ENCODE peak calls at places on chromosomes 11 and 22, in five cellular contexts. One of them, this sample, is unnamed.
A peak's percentile ranks its signal among the peaks of the same experiment; 100 is the strongest.

GRCh38 chr22:21646608-21647590 is 4.8 kb downstream of the SDF2L1 start:
- DNase-seq in psoas muscle: peak; percentile 81
- DNase-seq in esophagus muscularis mucosa: no peak
- DNase-seq in tibial artery: peak; percentile 88
- DNase-seq in uterus: peak; percentile 75
- DNase-seq in this sample: peak; percentile 76

GRCh38 chr22:32355760-32356159 is 1.9 kb upstream of the RFPL3 start:
- DNase-seq in psoas muscle: no peak
- DNase-seq in esophagus muscularis mucosa: no peak
- DNase-seq in tibial artery: no peak
- DNase-seq in uterus: no peak
- DNase-seq in this sample: no peak

GRCh38 chr11:75312346-75312745 is 39.1 kb downstream of the ARRB1 start:
- DNase-seq in psoas muscle: no peak
- DNase-seq in esophagus muscularis mucosa: no peak
- DNase-seq in tibial artery: no peak
- DNase-seq in uterus: no peak
- DNase-seq in this sample: no peak

GRCh38 chr11:79025622-79026021 is 415.2 kb downstream of the TENM4 start:
- DNase-seq in psoas muscle: no peak
- DNase-seq in esophagus muscularis mucosa: no peak
- DNase-seq in tibial artery: no peak
- DNase-seq in uterus: no peak
- DNase-seq in this sample: no peak

GRCh38 chr11:2914475-2915195 is 14.6 kb downstream of the PHLDA2 start:
- DNase-seq in psoas muscle: no peak
- DNase-seq in esophagus muscularis mucosa: no peak
- DNase-seq in tibial artery: no peak
- DNase-seq in uterus: no peak
- DNase-seq in this sample: no peak

GRCh38 chr11:109865558-109866186 is 227.5 kb upstream of the ZC3H12C start:
- DNase-seq in psoas muscle: no peak
- DNase-seq in esophagus muscularis mucosa: no peak
- DNase-seq in tibial artery: no peak
- DNase-seq in uterus: no peak
- DNase-seq in this sample: peak; percentile 75

GRCh38 chr11:103378931-103379330 is 269.7 kb downstream of the DYNC2H1 start:
- DNase-seq in psoas muscle: no peak
- DNase-seq in esophagus muscularis mucosa: no peak
- DNase-seq in tibial artery: no peak
- DNase-seq in uterus: no peak
- DNase-seq in this sample: no peak

GRCh38 chr22:50085211-50085999 is at the start of gene MLC1:
- DNase-seq in psoas muscle: no peak
- DNase-seq in esophagus muscularis mucosa: no peak
- DNase-seq in tibial artery: no peak
- DNase-seq in uterus: no peak
- DNase-seq in this sample: no peak

GRCh38 chr11:9714540-9714939 is 50.7 kb downstream of the SWAP70 start:
- DNase-seq in psoas muscle: no peak
- DNase-seq in esophagus muscularis mucosa: no peak
- DNase-seq in tibial artery: no peak
- DNase-seq in uterus: no peak
- DNase-seq in this sample: no peak

GRCh38 chr22:22554324-22555284 is 4.5 kb downstream of the PRAME start:
- DNase-seq in psoas muscle: no peak
- DNase-seq in esophagus muscularis mucosa: no peak
- DNase-seq in tibial artery: no peak
- DNase-seq in uterus: no peak
- DNase-seq in this sample: no peak

GRCh38 chr11:69401715-69402114 is 79.7 kb upstream of the LINC01488 start:
- DNase-seq in psoas muscle: no peak
- DNase-seq in esophagus muscularis mucosa: no peak
- DNase-seq in tibial artery: no peak
- DNase-seq in uterus: no peak
- DNase-seq in this sample: no peak

GRCh38 chr11:31995525-31996123 is 95.2 kb upstream of the RCN1 start:
- DNase-seq in psoas muscle: no peak
- DNase-seq in esophagus muscularis mucosa: no peak
- DNase-seq in tibial artery: no peak
- DNase-seq in uterus: no peak
- DNase-seq in this sample: peak; percentile 55

GRCh38 chr11:14075118-14075601 is 112.6 kb downstream of the SPON1 start:
- DNase-seq in psoas muscle: no peak
- DNase-seq in esophagus muscularis mucosa: peak; percentile 64
- DNase-seq in tibial artery: no peak
- DNase-seq in uterus: no peak
- DNase-seq in this sample: no peak

GRCh38 chr11:133977067-133977681 is 20.4 kb upstream of the IGSF9B start:
- DNase-seq in psoas muscle: no peak
- DNase-seq in esophagus muscularis mucosa: no peak
- DNase-seq in tibial artery: no peak
- DNase-seq in uterus: no peak
- DNase-seq in this sample: no peak

GRCh38 chr22:46445771-46446485 is 91.5 kb downstream of the CELSR1 start:
- DNase-seq in psoas muscle: no peak
- DNase-seq in esophagus muscularis mucosa: no peak
- DNase-seq in tibial artery: no peak
- DNase-seq in uterus: no peak
- DNase-seq in this sample: no peak

GRCh38 chr11:31810779-31811647 is at the start of gene PAX6:
- DNase-seq in psoas muscle: peak; percentile 50
- DNase-seq in esophagus muscularis mucosa: no peak
- DNase-seq in tibial artery: no peak
- DNase-seq in uterus: no peak
- DNase-seq in this sample: peak; percentile 67

GRCh38 chr11:30346068-30346688 is 23.3 kb downstream of the ARL14EP start:
- DNase-seq in psoas muscle: no peak
- DNase-seq in esophagus muscularis mucosa: no peak
- DNase-seq in tibial artery: no peak
- DNase-seq in uterus: no peak
- DNase-seq in this sample: no peak

GRCh38 chr22:48892571-48893287 is 934.9 kb downstream of the BRD1 start:
- DNase-seq in psoas muscle: no peak
- DNase-seq in esophagus muscularis mucosa: peak; percentile 90
- DNase-seq in tibial artery: peak; percentile 57
- DNase-seq in uterus: no peak
- DNase-seq in this sample: no peak

GRCh38 chr11:83070044-83070877 is 1.4 kb downstream of the RAB30 start:
- DNase-seq in psoas muscle: no peak
- DNase-seq in esophagus muscularis mucosa: no peak
- DNase-seq in tibial artery: no peak
- DNase-seq in uterus: peak; percentile 42
- DNase-seq in this sample: peak; percentile 49

GRCh38 chr22:22195265-22196017 is 49.1 kb upstream of the VPREB1 start:
- DNase-seq in psoas muscle: peak; percentile 65
- DNase-seq in esophagus muscularis mucosa: peak; percentile 91
- DNase-seq in tibial artery: peak; percentile 71
- DNase-seq in uterus: no peak
- DNase-seq in this sample: peak; percentile 77

GRCh38 chr11:4184163-4184916 is 89.7 kb downstream of the RRM1 start:
- DNase-seq in psoas muscle: no peak
- DNase-seq in esophagus muscularis mucosa: no peak
- DNase-seq in tibial artery: no peak
- DNase-seq in uterus: no peak
- DNase-seq in this sample: no peak

GRCh38 chr22:46010177-46010867 is 33.4 kb upstream of the WNT7B start:
- DNase-seq in psoas muscle: no peak
- DNase-seq in esophagus muscularis mucosa: no peak
- DNase-seq in tibial artery: peak; percentile 63
- DNase-seq in uterus: peak; percentile 47
- DNase-seq in this sample: no peak

GRCh38 chr11:101487775-101488174 is 96.0 kb downstream of the TRPC6 start:
- DNase-seq in psoas muscle: no peak
- DNase-seq in esophagus muscularis mucosa: no peak
- DNase-seq in tibial artery: no peak
- DNase-seq in uterus: no peak
- DNase-seq in this sample: no peak

GRCh38 chr11:116980136-116980793 is 118.0 kb downstream of the SIK3 start:
- DNase-seq in psoas muscle: no peak
- DNase-seq in esophagus muscularis mucosa: no peak
- DNase-seq in tibial artery: no peak
- DNase-seq in uterus: no peak
- DNase-seq in this sample: no peak

GRCh38 chr11:108239076-108239475 is 16.2 kb downstream of the ATM start:
- DNase-seq in psoas muscle: no peak
- DNase-seq in esophagus muscularis mucosa: no peak
- DNase-seq in tibial artery: no peak
- DNase-seq in uterus: no peak
- DNase-seq in this sample: no peak

GRCh38 chr11:71507102-71507501 is 20.0 kb upstream of the KRTAP5-7 start:
- DNase-seq in psoas muscle: no peak
- DNase-seq in esophagus muscularis mucosa: no peak
- DNase-seq in tibial artery: no peak
- DNase-seq in uterus: no peak
- DNase-seq in this sample: no peak

GRCh38 chr11:6258571-6258998 is 1.1 kb upstream of the CCKBR start:
- DNase-seq in psoas muscle: no peak
- DNase-seq in esophagus muscularis mucosa: no peak
- DNase-seq in tibial artery: no peak
- DNase-seq in uterus: no peak
- DNase-seq in this sample: no peak
- H3K4me3 ChIP-seq in psoas muscle: peak overlapping the region; percentile 59
- H3K4me3 ChIP-seq in esophagus muscularis mucosa: peak overlapping the region; percentile 54
- H3K4me3 ChIP-seq in tibial artery: peak overlapping the region; percentile 33
- H3K4me3 ChIP-seq in uterus: peak overlapping the region; percentile 40
- H3K4me3 ChIP-seq in this sample: no peak overlapping the region

GRCh38 chr11:118000067-118000849 is 14.1 kb downstream of the IL10RA start:
- DNase-seq in psoas muscle: no peak
- DNase-seq in esophagus muscularis mucosa: no peak
- DNase-seq in tibial artery: no peak
- DNase-seq in uterus: no peak
- DNase-seq in this sample: no peak

GRCh38 chr11:117999354-117999993 is 13.3 kb downstream of the IL10RA start:
- DNase-seq in psoas muscle: no peak
- DNase-seq in esophagus muscularis mucosa: no peak
- DNase-seq in tibial artery: no peak
- DNase-seq in uterus: no peak
- DNase-seq in this sample: no peak

GRCh38 chr11:117998201-117998579 is 12.0 kb downstream of the IL10RA start:
- DNase-seq in psoas muscle: no peak
- DNase-seq in esophagus muscularis mucosa: no peak
- DNase-seq in tibial artery: no peak
- DNase-seq in uterus: no peak
- DNase-seq in this sample: no peak

GRCh38 chr11:117997436-117998200 is 11.4 kb downstream of the IL10RA start:
- DNase-seq in psoas muscle: no peak
- DNase-seq in esophagus muscularis mucosa: no peak
- DNase-seq in tibial artery: no peak
- DNase-seq in uterus: no peak
- DNase-seq in this sample: no peak

GRCh38 chr11:117998664-117999353 is 12.6 kb downstream of the IL10RA start:
- DNase-seq in psoas muscle: no peak
- DNase-seq in esophagus muscularis mucosa: no peak
- DNase-seq in tibial artery: no peak
- DNase-seq in uterus: no peak
- DNase-seq in this sample: peak; percentile 19
- TF ChIP-seq CTCF in psoas muscle: no peak
- TF ChIP-seq CTCF in esophagus muscularis mucosa: no peak
- TF ChIP-seq CTCF in tibial artery: no peak
- TF ChIP-seq CTCF in uterus: no peak
- TF ChIP-seq CTCF in this sample: no peak

GRCh38 chr22:38706885-38707180 is 1.1 kb downstream of the GTPBP1 start:
- DNase-seq in psoas muscle: no peak
- DNase-seq in esophagus muscularis mucosa: no peak
- DNase-seq in tibial artery: no peak
- DNase-seq in uterus: no peak
- DNase-seq in this sample: no peak
- H3K4me3 ChIP-seq in psoas muscle: peak overlapping the region; percentile 98
- H3K4me3 ChIP-seq in esophagus muscularis mucosa: peak overlapping the region; percentile 85
- H3K4me3 ChIP-seq in tibial artery: peak overlapping the region; percentile 97
- H3K4me3 ChIP-seq in uterus: peak overlapping the region; percentile 91
- H3K4me3 ChIP-seq in this sample: peak overlapping the region; percentile 88

DNA sequence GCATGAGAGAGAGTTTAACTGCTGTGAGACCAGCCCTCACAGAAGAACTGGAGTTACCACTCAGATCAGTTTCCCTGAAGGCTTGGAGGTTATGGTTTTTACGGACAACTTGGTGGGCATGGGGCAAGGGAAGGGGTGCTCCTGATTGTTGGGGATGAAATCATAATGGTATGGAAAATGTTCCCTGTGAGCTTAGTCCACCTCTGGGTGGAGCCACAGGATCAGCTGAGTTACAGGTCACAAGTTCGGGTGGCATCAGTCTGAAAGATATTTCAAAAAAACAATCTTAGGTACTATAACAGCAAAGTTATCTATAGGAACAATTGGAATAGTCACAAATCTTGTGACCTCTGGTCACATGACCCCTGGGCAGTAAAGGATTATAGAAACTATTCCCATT is 162.9 kb downstream of the DLG2 start:
- DNase-seq in psoas muscle: no peak
- DNase-seq in esophagus muscularis mucosa: no peak
- DNase-seq in tibial artery: no peak
- DNase-seq in uterus: no peak
- DNase-seq in this sample: no peak
- TF ChIP-seq CTCF in psoas muscle: peak; percentile 38
- TF ChIP-seq CTCF in esophagus muscularis mucosa: no peak
- TF ChIP-seq CTCF in tibial artery: no peak
- TF ChIP-seq CTCF in uterus: no peak
- TF ChIP-seq CTCF in this sample: no peak

GRCh38 chr22:36913431-36914382 is at the start of gene CSF2RB:
- DNase-seq in psoas muscle: no peak
- DNase-seq in esophagus muscularis mucosa: no peak
- DNase-seq in tibial artery: peak; percentile 70
- DNase-seq in uterus: no peak
- DNase-seq in this sample: peak; percentile 53
- H3K4me3 ChIP-seq in psoas muscle: peak within 1 kb of the TSS; percentile 48
- H3K4me3 ChIP-seq in esophagus muscularis mucosa: peak within 1 kb of the TSS; percentile 35
- H3K4me3 ChIP-seq in tibial artery: peak within 1 kb of the TSS; percentile 22
- H3K4me3 ChIP-seq in uterus: no peak within 1 kb of the TSS
- H3K4me3 ChIP-seq in this sample: no peak within 1 kb of the TSS

This sample was measured in adrenal gland.